ENCODE peak calls at places on chromosomes 11 and 22, in six cellular contexts. One of them, this sample, is unnamed.

GRCh38 chr11:33893711-33894401 is 2.0 kb upstream of the LMO2 start:
- DNase-seq in CD8-positive, alpha-beta T cell: peak
- DNase-seq in substantia nigra: no peak
- DNase-seq in PC-9: no peak
- DNase-seq in brain microvascular endothelial cell: peak
- DNase-seq in CD8-positive, alpha-beta memory T cell: peak
- DNase-seq in this sample: no peak

GRCh38 chr11:130215531-130216220 is 56.1 kb downstream of the ST14 start:
- DNase-seq in CD8-positive, alpha-beta T cell: peak
- DNase-seq in substantia nigra: no peak
- DNase-seq in PC-9: no peak
- DNase-seq in brain microvascular endothelial cell: no peak
- DNase-seq in CD8-positive, alpha-beta memory T cell: no peak
- DNase-seq in this sample: no peak

GRCh38 chr22:45504703-45505341 is 2.1 kb downstream of the FBLN1 start:
- DNase-seq in CD8-positive, alpha-beta T cell: no peak
- DNase-seq in substantia nigra: no peak
- DNase-seq in PC-9: no peak
- DNase-seq in brain microvascular endothelial cell: no peak
- DNase-seq in CD8-positive, alpha-beta memory T cell: no peak
- DNase-seq in this sample: no peak

GRCh38 chr22:27473533-27473932 is 328.0 kb downstream of the MN1 start:
- DNase-seq in CD8-positive, alpha-beta T cell: no peak
- DNase-seq in substantia nigra: no peak
- DNase-seq in PC-9: peak
- DNase-seq in brain microvascular endothelial cell: no peak
- DNase-seq in CD8-positive, alpha-beta memory T cell: no peak
- DNase-seq in this sample: peak

GRCh38 chr11:134742228-134742612 is 330.2 kb upstream of the B3GAT1 start:
- DNase-seq in CD8-positive, alpha-beta T cell: peak
- DNase-seq in substantia nigra: no peak
- DNase-seq in PC-9: no peak
- DNase-seq in brain microvascular endothelial cell: peak
- DNase-seq in CD8-positive, alpha-beta memory T cell: no peak
- DNase-seq in this sample: no peak

GRCh38 chr11:842370-843002 is at the start of the genes POLR2L and TSPAN4:
- DNase-seq in CD8-positive, alpha-beta T cell: peak
- DNase-seq in substantia nigra: peak
- DNase-seq in PC-9: peak
- DNase-seq in brain microvascular endothelial cell: peak
- DNase-seq in CD8-positive, alpha-beta memory T cell: peak
- DNase-seq in this sample: peak

GRCh38 chr22:47022075-47022473 is 259.6 kb downstream of the TBC1D22A start:
- DNase-seq in CD8-positive, alpha-beta T cell: no peak
- DNase-seq in substantia nigra: no peak
- DNase-seq in PC-9: no peak
- DNase-seq in brain microvascular endothelial cell: no peak
- DNase-seq in CD8-positive, alpha-beta memory T cell: no peak
- DNase-seq in this sample: no peak

GRCh38 chr11:78310500-78310909 is 107.1 kb downstream of the GAB2 start:
- DNase-seq in CD8-positive, alpha-beta T cell: no peak
- DNase-seq in substantia nigra: no peak
- DNase-seq in PC-9: no peak
- DNase-seq in brain microvascular endothelial cell: peak
- DNase-seq in CD8-positive, alpha-beta memory T cell: no peak
- DNase-seq in this sample: no peak

GRCh38 chr11:69656536-69657455 is 15.8 kb downstream of the CCND1 start:
- DNase-seq in CD8-positive, alpha-beta T cell: no peak
- DNase-seq in substantia nigra: no peak
- DNase-seq in PC-9: no peak
- DNase-seq in brain microvascular endothelial cell: no peak
- DNase-seq in CD8-positive, alpha-beta memory T cell: no peak
- DNase-seq in this sample: peak
- H3K27ac ChIP-seq in CD8-positive, alpha-beta T cell: no peak
- H3K27ac ChIP-seq in substantia nigra: no peak
- H3K27ac ChIP-seq in PC-9: no peak
- H3K27ac ChIP-seq in brain microvascular endothelial cell: no peak
- H3K27ac ChIP-seq in CD8-positive, alpha-beta memory T cell: no peak
- H3K27ac ChIP-seq in this sample: no peak

DNA sequence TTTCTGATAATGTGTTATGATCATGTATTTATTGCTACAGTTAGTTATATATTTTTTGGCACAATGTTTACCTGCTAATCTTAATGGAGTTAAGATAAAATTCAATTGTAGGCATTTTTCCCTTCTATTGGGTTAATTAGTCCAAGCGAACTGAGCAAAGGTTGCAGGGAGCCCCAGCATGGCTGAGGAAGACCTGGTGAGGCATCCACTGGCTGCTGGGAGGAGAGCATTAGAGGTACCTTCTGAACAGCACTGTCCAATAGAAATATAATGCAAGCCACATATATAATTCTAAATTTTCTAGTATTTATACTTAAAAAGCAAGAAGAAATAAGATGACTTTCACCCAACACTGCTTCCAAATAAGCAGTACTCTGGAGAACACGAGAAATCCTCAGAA is 689 bp upstream of the TMEM126A start:
- DNase-seq in CD8-positive, alpha-beta T cell: no peak
- DNase-seq in substantia nigra: no peak
- DNase-seq in PC-9: peak
- DNase-seq in brain microvascular endothelial cell: no peak
- DNase-seq in CD8-positive, alpha-beta memory T cell: no peak
- DNase-seq in this sample: no peak
- H3K27ac ChIP-seq in CD8-positive, alpha-beta T cell: peak
- H3K27ac ChIP-seq in substantia nigra: peak
- H3K27ac ChIP-seq in PC-9: peak
- H3K27ac ChIP-seq in brain microvascular endothelial cell: no peak
- H3K27ac ChIP-seq in CD8-positive, alpha-beta memory T cell: peak
- H3K27ac ChIP-seq in this sample: peak

DNA sequence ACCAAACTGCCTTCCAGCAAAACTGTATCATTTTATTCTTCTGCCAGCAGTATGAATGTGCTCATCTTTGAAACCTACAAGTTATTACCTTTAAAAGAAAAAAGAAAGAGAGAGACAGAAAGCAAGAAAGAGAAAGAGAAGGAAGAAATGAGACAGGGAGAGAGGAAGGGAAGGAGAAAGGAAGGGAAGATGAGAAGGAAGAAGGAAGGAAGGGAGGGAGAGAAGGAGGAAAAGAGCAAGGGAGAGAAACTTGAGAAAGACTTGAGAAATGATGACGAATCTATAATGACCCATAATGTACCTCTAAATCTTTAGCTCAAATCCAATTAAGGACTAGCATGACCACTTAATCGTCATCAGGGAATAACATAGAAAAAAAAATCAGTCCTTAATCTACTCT is 11.4 kb upstream of the JAML start:
- DNase-seq in CD8-positive, alpha-beta T cell: no peak
- DNase-seq in substantia nigra: no peak
- DNase-seq in PC-9: no peak
- DNase-seq in brain microvascular endothelial cell: no peak
- DNase-seq in CD8-positive, alpha-beta memory T cell: no peak
- DNase-seq in this sample: no peak
- H3K27ac ChIP-seq in CD8-positive, alpha-beta T cell: no peak
- H3K27ac ChIP-seq in substantia nigra: no peak
- H3K27ac ChIP-seq in PC-9: no peak
- H3K27ac ChIP-seq in brain microvascular endothelial cell: no peak
- H3K27ac ChIP-seq in CD8-positive, alpha-beta memory T cell: no peak
- H3K27ac ChIP-seq in this sample: no peak

DNA sequence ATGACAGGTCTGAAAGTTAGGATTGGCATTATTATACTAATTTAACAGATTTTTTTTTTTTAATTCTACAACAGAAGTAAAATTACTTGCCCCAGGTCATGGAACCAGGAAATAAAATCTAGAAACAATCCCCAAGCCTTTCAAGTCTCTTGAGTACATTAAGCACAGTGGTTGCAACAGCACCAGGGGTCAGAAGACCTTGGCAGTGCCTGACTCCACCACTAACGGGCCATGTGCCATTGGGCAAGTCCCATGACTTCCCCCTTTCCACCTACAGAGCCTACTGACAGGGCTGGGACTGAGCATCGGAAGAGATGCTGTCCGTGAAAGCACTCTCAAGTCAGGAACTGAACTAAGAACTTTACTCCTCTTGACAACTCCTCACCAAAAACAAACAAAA is 98.6 kb upstream of the AKIP1 start:
- DNase-seq in CD8-positive, alpha-beta T cell: no peak
- DNase-seq in substantia nigra: no peak
- DNase-seq in PC-9: peak
- DNase-seq in brain microvascular endothelial cell: no peak
- DNase-seq in CD8-positive, alpha-beta memory T cell: no peak
- DNase-seq in this sample: no peak
- H3K27ac ChIP-seq in CD8-positive, alpha-beta T cell: no peak
- H3K27ac ChIP-seq in substantia nigra: no peak
- H3K27ac ChIP-seq in PC-9: peak
- H3K27ac ChIP-seq in brain microvascular endothelial cell: no peak
- H3K27ac ChIP-seq in CD8-positive, alpha-beta memory T cell: no peak
- H3K27ac ChIP-seq in this sample: peak

This sample was measured in foreskin keratinocyte.